ENCODE peak calls at places on chromosomes 16 and 17, in four cellular contexts. One of them, this sample, is unnamed.

GRCh38 chr17:31680126-31680525 is 178.9 kb downstream of the COPRS start:
- DNase-seq in HepG2: no peak
- DNase-seq in K562: no peak
- DNase-seq in GM12878: peak; percentile 71
- DNase-seq in this sample: no peak

GRCh38 chr16:84633622-84634021 is 14.7 kb upstream of the KLHL36 start:
- DNase-seq in HepG2: no peak
- DNase-seq in K562: no peak
- DNase-seq in GM12878: no peak
- DNase-seq in this sample: no peak

GRCh38 chr17:38702900-38703741 is 2.0 kb upstream of the MLLT6 start:
- DNase-seq in HepG2: no peak
- DNase-seq in K562: no peak
- DNase-seq in GM12878: no peak
- DNase-seq in this sample: no peak

GRCh38 chr17:58329035-58329807 is 626 bp upstream of the TSPOAP1 start:
- DNase-seq in HepG2: peak; percentile 38
- DNase-seq in K562: peak; percentile 59
- DNase-seq in GM12878: peak; percentile 97
- DNase-seq in this sample: no peak

GRCh38 chr17:51435641-51436091 is 175.3 kb downstream of the UTP18 start:
- DNase-seq in HepG2: peak; percentile 92
- DNase-seq in K562: peak; percentile 20
- DNase-seq in GM12878: no peak
- DNase-seq in this sample: peak; percentile 73

GRCh38 chr16:29678691-29679267 is at the start of gene QPRT:
- DNase-seq in HepG2: peak; percentile 85
- DNase-seq in K562: peak; percentile 87
- DNase-seq in GM12878: no peak
- DNase-seq in this sample: peak; percentile 70

GRCh38 chr17:57211543-57211942 is 44.8 kb upstream of the MSI2 start:
- DNase-seq in HepG2: peak; percentile 21
- DNase-seq in K562: no peak
- DNase-seq in GM12878: no peak
- DNase-seq in this sample: no peak

GRCh38 chr17:57481901-57482300 is 225.6 kb downstream of the MSI2 start:
- DNase-seq in HepG2: no peak
- DNase-seq in K562: peak; percentile 49
- DNase-seq in GM12878: no peak
- DNase-seq in this sample: no peak

GRCh38 chr17:39195568-39196160 is 1.8 kb downstream of the CACNB1 start:
- DNase-seq in HepG2: no peak
- DNase-seq in K562: no peak
- DNase-seq in GM12878: no peak
- DNase-seq in this sample: no peak

DNA sequence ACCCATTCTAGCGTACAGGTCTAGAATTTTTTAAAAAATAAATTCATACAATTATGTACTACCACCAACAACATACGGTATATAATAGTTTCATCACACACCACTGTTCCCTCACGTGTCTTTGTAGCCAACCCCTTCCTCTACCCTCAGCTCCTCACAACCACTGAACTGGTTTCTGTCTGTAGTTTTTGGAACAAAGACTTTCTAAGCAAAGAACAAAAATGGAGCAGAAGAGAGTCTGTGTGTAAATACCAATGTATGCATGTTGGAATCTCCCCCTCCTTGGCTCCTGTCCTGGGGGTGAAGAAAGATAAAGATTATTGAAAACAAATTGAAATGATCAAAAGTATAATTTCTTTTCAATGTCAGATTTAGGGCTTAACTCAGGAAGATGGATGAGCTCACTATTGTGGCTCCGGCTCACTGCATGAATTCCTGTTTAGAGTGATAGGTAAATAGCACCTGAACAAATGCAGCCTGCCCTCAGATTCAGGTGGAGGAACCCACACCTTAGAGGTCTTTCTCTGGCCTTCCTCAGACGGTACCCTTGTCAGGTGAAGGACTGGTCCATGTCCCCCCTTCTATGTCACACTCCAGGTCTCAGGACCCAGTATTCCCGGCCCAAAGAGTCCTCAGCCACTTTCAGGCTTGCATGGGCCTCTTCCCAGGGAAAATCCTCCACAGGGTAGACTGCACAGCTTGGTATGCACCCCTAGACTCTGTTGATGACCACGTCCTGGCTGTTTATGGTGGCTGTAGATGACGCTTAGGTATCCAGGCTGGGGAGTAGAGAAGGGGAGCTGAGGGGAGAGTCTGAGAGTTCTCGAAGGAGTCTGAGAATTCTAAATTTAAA is 32.1 kb upstream of the CCR7 start:
- DNase-seq in HepG2: no peak
- DNase-seq in K562: no peak
- DNase-seq in GM12878: no peak
- DNase-seq in this sample: no peak
- TF ChIP-seq TARDBP in HepG2: no peak
- TF ChIP-seq TARDBP in K562: no peak
- TF ChIP-seq TARDBP in GM12878: no peak
- TF ChIP-seq TARDBP in this sample: no peak

GRCh38 chr16:56370185-56370584 is 55.2 kb downstream of the AMFR start:
- DNase-seq in HepG2: no peak
- DNase-seq in K562: no peak
- DNase-seq in GM12878: no peak
- DNase-seq in this sample: no peak
- TF ChIP-seq FOXM1 in HepG2: no peak
- TF ChIP-seq FOXM1 in K562: no peak
- TF ChIP-seq FOXM1 in GM12878: no peak
- TF ChIP-seq FOXM1 in this sample: no peak

DNA sequence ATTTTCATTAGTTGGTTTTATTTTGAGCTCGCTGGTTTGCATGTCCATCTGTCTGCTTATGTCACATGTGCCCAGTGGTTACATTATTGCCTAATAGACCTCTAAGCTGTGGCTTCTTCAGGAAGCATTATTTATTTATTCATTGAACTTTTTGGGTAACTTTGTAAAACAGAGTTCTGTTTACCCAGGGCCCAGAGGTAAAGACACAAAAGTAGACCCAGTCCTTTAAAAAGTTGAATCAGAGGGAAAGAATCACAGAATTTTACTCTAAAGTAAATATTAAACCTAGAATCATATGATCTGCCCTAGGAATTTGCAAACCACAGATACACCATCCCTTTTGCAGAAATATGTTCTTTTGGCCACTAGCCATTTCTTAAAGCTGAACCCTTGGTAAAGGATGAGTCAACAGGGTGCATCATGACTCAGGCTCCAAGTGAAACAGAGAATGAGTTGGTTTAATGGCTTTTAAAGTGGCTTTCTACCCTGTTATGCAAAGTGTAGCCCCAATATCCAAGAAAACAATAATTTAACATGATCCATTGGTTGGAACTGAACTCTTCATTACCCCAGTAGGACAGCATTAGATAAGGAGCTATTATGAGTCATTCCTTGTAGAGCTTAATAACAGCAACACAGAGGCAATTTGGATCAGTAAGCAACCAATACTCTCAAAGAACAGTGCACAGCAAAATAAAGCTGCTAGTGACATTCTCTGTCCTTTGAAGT is 236.3 kb downstream of the KCNJ2 start:
- DNase-seq in HepG2: no peak
- DNase-seq in K562: no peak
- DNase-seq in GM12878: peak; percentile 41
- DNase-seq in this sample: no peak
- TF ChIP-seq TARDBP in HepG2: no peak
- TF ChIP-seq TARDBP in K562: no peak
- TF ChIP-seq TARDBP in GM12878: no peak
- TF ChIP-seq TARDBP in this sample: no peak

DNA sequence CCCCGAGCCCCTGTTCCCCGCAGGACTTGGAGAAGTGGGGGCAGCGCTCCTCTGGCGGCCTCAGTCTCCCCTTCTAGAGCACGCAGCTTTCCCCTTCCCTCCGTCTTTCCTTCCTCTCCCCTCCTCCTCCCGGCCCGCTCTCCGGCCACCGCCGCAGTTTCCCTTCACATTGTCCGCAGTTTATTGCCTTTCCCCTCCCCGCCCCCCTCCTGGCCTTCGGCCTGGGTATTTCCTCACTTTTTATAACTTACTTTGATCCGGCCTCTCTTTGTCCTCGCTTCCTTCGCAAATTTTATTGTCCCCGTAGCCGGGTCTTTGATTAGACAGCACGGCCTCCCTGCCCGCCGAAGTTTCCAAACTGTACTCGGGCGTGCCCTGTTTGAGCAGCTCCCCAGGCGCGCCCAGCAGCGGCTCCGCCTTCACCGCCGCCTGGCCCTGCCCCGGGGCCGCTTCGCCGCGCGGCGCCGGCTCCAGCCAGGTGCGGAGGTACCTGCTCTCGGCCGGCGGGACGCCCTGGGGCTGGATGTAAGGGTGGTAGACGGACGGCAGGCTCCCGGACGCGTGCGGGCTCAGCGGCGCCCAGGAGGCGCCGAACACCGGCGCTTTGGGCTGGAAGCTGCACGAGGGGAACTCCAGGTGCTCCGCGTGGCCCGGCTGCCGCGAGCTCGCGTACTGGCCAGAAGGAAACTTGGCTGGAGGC is 506 bp downstream of the HOXB9 start:
- DNase-seq in HepG2: no peak
- DNase-seq in K562: peak; percentile 72
- DNase-seq in GM12878: no peak
- DNase-seq in this sample: no peak
- TF ChIP-seq FOXM1 in HepG2: no peak
- TF ChIP-seq FOXM1 in K562: no peak
- TF ChIP-seq FOXM1 in GM12878: no peak
- TF ChIP-seq FOXM1 in this sample: no peak

DNA sequence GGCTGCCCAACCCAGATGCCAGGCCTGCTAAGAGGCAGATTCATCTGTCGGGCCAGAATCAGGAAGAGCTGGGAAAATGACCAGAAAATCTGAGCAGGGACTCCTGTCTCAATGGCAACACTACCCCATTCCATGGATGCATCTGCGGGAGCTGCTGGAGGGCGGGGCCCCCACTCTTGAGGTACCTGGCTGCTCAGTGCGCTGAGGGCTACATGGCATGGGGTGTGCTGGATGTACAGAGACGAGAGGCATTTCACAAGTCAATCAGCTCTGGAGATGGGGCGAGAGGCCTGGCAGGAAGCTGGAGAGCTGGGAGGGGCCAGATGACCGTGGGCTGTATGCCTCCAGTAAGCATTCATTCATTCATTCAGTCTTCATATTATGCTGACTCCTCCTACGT is 6.4 kb downstream of the SDK2 start:
- DNase-seq in HepG2: no peak
- DNase-seq in K562: no peak
- DNase-seq in GM12878: no peak
- DNase-seq in this sample: no peak
- TF ChIP-seq TARDBP in HepG2: no peak
- TF ChIP-seq TARDBP in K562: no peak
- TF ChIP-seq TARDBP in GM12878: no peak
- TF ChIP-seq TARDBP in this sample: no peak

GRCh38 chr17:28010406-28010805 is 32.1 kb upstream of the NLK start:
- DNase-seq in HepG2: no peak
- DNase-seq in K562: no peak
- DNase-seq in GM12878: no peak
- DNase-seq in this sample: no peak
- TF ChIP-seq FOXM1 in HepG2: no peak
- TF ChIP-seq FOXM1 in K562: no peak
- TF ChIP-seq FOXM1 in GM12878: no peak
- TF ChIP-seq FOXM1 in this sample: no peak

GRCh38 chr17:81331527-81332043 is 36.5 kb upstream of the SLC38A10 start:
- DNase-seq in HepG2: no peak
- DNase-seq in K562: peak; percentile 27
- DNase-seq in GM12878: no peak
- DNase-seq in this sample: no peak

GRCh38 chr17:81332118-81332834 is 37.2 kb upstream of the SLC38A10 start:
- DNase-seq in HepG2: no peak
- DNase-seq in K562: no peak
- DNase-seq in GM12878: no peak
- DNase-seq in this sample: no peak

GRCh38 chr17:81329927-81330883 is 35.1 kb upstream of the SLC38A10 start:
- DNase-seq in HepG2: peak; percentile 69
- DNase-seq in K562: no peak
- DNase-seq in GM12878: no peak
- DNase-seq in this sample: peak; percentile 53

GRCh38 chr17:81329279-81329926 is 34.3 kb upstream of the SLC38A10 start:
- DNase-seq in HepG2: peak; percentile 79
- DNase-seq in K562: peak; percentile 66
- DNase-seq in GM12878: no peak
- DNase-seq in this sample: peak; percentile 57

GRCh38 chr17:81330884-81331245 is 35.8 kb upstream of the SLC38A10 start:
- DNase-seq in HepG2: no peak
- DNase-seq in K562: no peak
- DNase-seq in GM12878: no peak
- DNase-seq in this sample: no peak
- TF ChIP-seq TARDBP in HepG2: no peak
- TF ChIP-seq TARDBP in K562: no peak
- TF ChIP-seq TARDBP in GM12878: no peak
- TF ChIP-seq TARDBP in this sample: no peak

GRCh38 chr17:13398091-13398490 is 203.6 kb downstream of the HS3ST3A1 start:
- DNase-seq in HepG2: no peak
- DNase-seq in K562: no peak
- DNase-seq in GM12878: no peak
- DNase-seq in this sample: no peak

GRCh38 chr17:13398853-13399252 is 202.9 kb downstream of the HS3ST3A1 start:
- DNase-seq in HepG2: no peak
- DNase-seq in K562: no peak
- DNase-seq in GM12878: no peak
- DNase-seq in this sample: no peak

GRCh38 chr17:13395346-13395745 is 206.4 kb downstream of the HS3ST3A1 start:
- DNase-seq in HepG2: no peak
- DNase-seq in K562: no peak
- DNase-seq in GM12878: no peak
- DNase-seq in this sample: no peak

GRCh38 chr17:13395872-13396271 is 205.9 kb downstream of the HS3ST3A1 start:
- DNase-seq in HepG2: no peak
- DNase-seq in K562: no peak
- DNase-seq in GM12878: no peak
- DNase-seq in this sample: no peak

GRCh38 chr17:13393841-13394710 is 207.7 kb downstream of the HS3ST3A1 start:
- DNase-seq in HepG2: no peak
- DNase-seq in K562: no peak
- DNase-seq in GM12878: no peak
- DNase-seq in this sample: no peak
- TF ChIP-seq FOXM1 in HepG2: no peak
- TF ChIP-seq FOXM1 in K562: no peak
- TF ChIP-seq FOXM1 in GM12878: no peak
- TF ChIP-seq FOXM1 in this sample: no peak

DNA sequence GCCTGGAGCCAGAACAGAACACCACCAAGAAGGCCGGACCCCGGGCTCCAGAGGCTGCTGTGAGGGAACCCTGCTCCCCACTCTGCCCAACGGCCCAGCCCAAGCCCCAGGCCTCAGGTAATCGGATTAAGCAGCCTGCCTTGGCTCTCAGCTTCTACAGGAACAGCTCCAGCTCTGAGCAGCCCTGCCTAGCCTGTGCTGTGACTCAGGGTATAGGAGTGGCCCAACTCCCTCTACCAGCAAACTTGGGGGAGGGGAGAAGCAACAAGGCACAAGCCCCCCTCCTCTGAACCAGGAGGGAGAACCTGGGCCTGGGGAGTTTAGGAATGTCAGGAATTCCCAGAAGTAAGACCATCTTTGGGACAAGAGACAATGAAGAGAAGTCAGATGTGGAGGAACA is 849 bp upstream of the SOX15 start:
- DNase-seq in HepG2: no peak
- DNase-seq in K562: no peak
- DNase-seq in GM12878: no peak
- DNase-seq in this sample: no peak
- TF ChIP-seq TARDBP in HepG2: no peak
- TF ChIP-seq TARDBP in K562: no peak
- TF ChIP-seq TARDBP in GM12878: no peak
- TF ChIP-seq TARDBP in this sample: no peak